ENCODE peak calls at places on chromosomes 16 and 17, in four cellular contexts. P is osteocyte; O is NCI-H2171; I is naive thymus-derived CD8-positive, alpha-beta T cell. U is an unnamed sample.
A peak's percentile ranks its signal among the peaks of the same experiment; 100 is the strongest.

GRCh38 chr17:18250259-18250658 is 8.3 kb downstream of the FLII start:
- DNase-seq in P (no peak), O (no peak), I (no peak), U (no peak)

GRCh38 chr16:56862776-56863175 is 2.2 kb upstream of the SLC12A3 start:
- DNase-seq in P (no peak), O (no peak), I (no peak), U (no peak)

GRCh38 chr16:79013930-79014329 is 586.6 kb downstream of the MAF start:
- DNase-seq in P (no peak), O (no peak), I (no peak), U (no peak)

GRCh38 chr16:27097671-27098275 is 31.0 kb downstream of the C16orf82 start:
- DNase-seq in P (no peak), O (no peak), I (no peak), U (peak; percentile 89)

GRCh38 chr16:11181889-11182279 is 74.1 kb downstream of the SOCS1 start:
- DNase-seq in P (no peak), O (no peak), I (no peak), U (no peak)

GRCh38 chr17:69547947-69548346 is 133.4 kb downstream of the MAP2K6 start:
- DNase-seq in P (no peak), O (no peak), I (no peak), U (no peak)

GRCh38 chr17:27502526-27503324 is 46.5 kb downstream of the KSR1 start:
- DNase-seq in P (no peak), O (no peak), I (no peak), U (peak; percentile 76)

GRCh38 chr17:6853764-6854442 is 22.4 kb upstream of the TEKT1 start:
- DNase-seq in P (no peak), O (no peak), I (peak; percentile 9), U (no peak)

GRCh38 chr17:74432484-74433391 is 850 bp downstream of the GPRC5C start:
- DNase-seq in P (no peak), O (no peak), I (no peak), U (no peak)

GRCh38 chr17:41448506-41448905 is 7.7 kb upstream of the KRT38 start:
- DNase-seq in P (no peak), O (no peak), I (no peak), U (no peak)

GRCh38 chr17:75077490-75078096 is 10.2 kb upstream of the SLC16A5 start:
- DNase-seq in P (no peak), O (no peak), I (peak; percentile 47), U (peak; percentile 91)

GRCh38 chr17:4453821-4454591 is 20.3 kb downstream of the SPNS3 start:
- DNase-seq in P (no peak), O (no peak), I (no peak), U (no peak)

GRCh38 chr16:14056970-14057369 is 14.1 kb upstream of the MRTFB start:
- DNase-seq in P (peak; percentile 1), O (no peak), I (no peak), U (no peak)

GRCh38 chr17:56310780-56311179 is 157.5 kb downstream of the ANKFN1 start:
- DNase-seq in P (no peak), O (no peak), I (no peak), U (no peak)

GRCh38 chr17:47630614-47631013 is 19.1 kb upstream of the KPNB1 start:
- DNase-seq in P (no peak), O (no peak), I (no peak), U (no peak)

GRCh38 chr16:65776639-65777183 is 589.8 kb upstream of the CDH5 start:
- DNase-seq in P (no peak), O (no peak), I (no peak), U (no peak)

GRCh38 chr17:69447726-69448125 is 33.2 kb downstream of the MAP2K6 start:
- DNase-seq in P (no peak), O (no peak), I (no peak), U (no peak)

GRCh38 chr17:2173005-2173404 is 118.1 kb downstream of the HIC1 start:
- DNase-seq in P (no peak), O (no peak), I (no peak), U (no peak)

GRCh38 chr16:17370233-17371013 is 100.3 kb downstream of the XYLT1 start:
- DNase-seq in P (no peak), O (no peak), I (peak; percentile 34), U (peak; percentile 48)

GRCh38 chr16:51433597-51433996 is 282.5 kb upstream of the SALL1 start:
- DNase-seq in P (no peak), O (no peak), I (no peak), U (no peak)

GRCh38 chr16:20826039-20826566 is 19.8 kb downstream of the REXO5 start:
- DNase-seq in P (no peak), O (no peak), I (no peak), U (no peak)

GRCh38 chr17:20046629-20047028 is 37.5 kb downstream of the SPECC1 start:
- DNase-seq in P (no peak), O (no peak), I (no peak), U (no peak)

GRCh38 chr16:89052824-89053724 is 40.6 kb upstream of the ACSF3 start:
- DNase-seq in P (no peak), O (peak; percentile 11), I (no peak), U (peak; percentile 84)

GRCh38 chr17:82152114-82152513 is 54.1 kb upstream of the FASN start:
- DNase-seq in P (no peak), O (no peak), I (no peak), U (no peak)

GRCh38 chr17:80822700-80823410 is 168.8 kb upstream of the CHMP6 start:
- DNase-seq in P (no peak), O (no peak), I (no peak), U (no peak)

GRCh38 chr17:19024101-19025078 is 19.8 kb upstream of the FAM83G start:
- DNase-seq in P (no peak), O (no peak), I (peak; percentile 46), U (peak; percentile 69)

GRCh38 chr16:705748-706188 is at the start of gene FBXL16:
- DNase-seq in P (no peak), O (peak; percentile 88), I (no peak), U (no peak)

GRCh38 chr17:45940826-45941225 is 46.5 kb downstream of the MAPT start:
- DNase-seq in P (no peak), O (no peak), I (no peak), U (peak; percentile 45)

GRCh38 chr17:41907185-41907556 is 11.6 kb downstream of the ACLY start:
- DNase-seq in P (no peak), O (no peak), I (no peak), U (no peak)

GRCh38 chr17:81097134-81097942 is 62.4 kb downstream of the BAIAP2 start:
- DNase-seq in P (peak; percentile 92), O (no peak), I (peak; percentile 24), U (peak; percentile 95)

GRCh38 chr17:2455956-2456355 is 55.1 kb upstream of the MNT start:
- DNase-seq in P (no peak), O (peak; percentile 69), I (no peak), U (no peak)

GRCh38 chr17:70165383-70165782 is 3.9 kb upstream of the KCNJ2 start:
- DNase-seq in P (no peak), O (no peak), I (no peak), U (no peak)

GRCh38 chr17:77821114-77821513 is 137.4 kb upstream of the TNRC6C start:
- DNase-seq in P (no peak), O (peak; percentile 11), I (no peak), U (peak; percentile 74)

GRCh38 chr17:72359811-72360210 is 239.0 kb downstream of the SOX9 start:
- DNase-seq in P (no peak), O (no peak), I (no peak), U (no peak)

GRCh38 chr17:19487009-19487600 is 46.5 kb upstream of the SLC47A1 start:
- DNase-seq in P (no peak), O (no peak), I (no peak), U (no peak)

GRCh38 chr16:64428463-64428862 is 693.4 kb downstream of the CDH11 start:
- DNase-seq in P (no peak), O (peak; percentile 29), I (no peak), U (no peak)

GRCh38 chr17:75345514-75346167 is 56.4 kb upstream of the SLC25A19 start:
- DNase-seq in P (no peak), O (no peak), I (peak; percentile 78), U (no peak)

GRCh38 chr16:21264226-21265036 is 13.7 kb downstream of the CRYM start:
- DNase-seq in P (no peak), O (no peak), I (no peak), U (no peak)

GRCh38 chr17:74326506-74326905 is 480 bp downstream of the KIF19 start:
- DNase-seq in P (no peak), O (no peak), I (no peak), U (no peak)

GRCh38 chr16:11621920-11622651 is 35.4 kb upstream of the LITAF start:
- DNase-seq in P (peak; percentile 87), O (peak; percentile 20), I (peak; percentile 89), U (no peak)